ENCODE peak calls at places on chromosome 21, in six cellular contexts. W, Q, Y, I, L and R are unnamed samples.

GRCh38 chr21:16605588-16605987 is 875.8 kb downstream of the USP25 start:
- DNase-seq in L (no peak), Q (no peak), I (no peak), W (peak), Y (peak), R (peak)

GRCh38 chr21:44927587-44928461 is 7.1 kb upstream of the ITGB2 start:
- DNase-seq in I (peak), W (peak), L (no peak), Y (no peak), Q (peak), R (peak)

GRCh38 chr21:37368536-37369279 is 2.1 kb downstream of the DYRK1A start:
- DNase-seq in W (peak), Q (no peak), Y (no peak), L (no peak), I (peak), R (no peak)

GRCh38 chr21:25518491-25518911 is 88.8 kb downstream of the MRPL39 start:
- DNase-seq in W (no peak), Y (peak), L (no peak), I (peak), Q (no peak), R (no peak)

GRCh38 chr21:35855463-35855862 is 204.9 kb downstream of the SETD4 start:
- DNase-seq in Y (no peak), Q (no peak), W (peak), L (no peak), I (no peak), R (no peak)

GRCh38 chr21:32965281-32965680 is 60.5 kb upstream of the OLIG2 start:
- DNase-seq in L (no peak), Q (no peak), Y (no peak), W (no peak), I (no peak), R (no peak)

GRCh38 chr21:36769051-36769867 is 70.3 kb downstream of the SIM2 start:
- DNase-seq in I (no peak), L (no peak), Q (no peak), Y (no peak), W (peak), R (peak)

GRCh38 chr21:31343030-31343510 is 991 bp downstream of the TIAM1 start:
- DNase-seq in W (no peak), Q (no peak), Y (no peak), I (no peak), L (no peak), R (no peak)

GRCh38 chr21:25934771-25935224 is 200.0 kb downstream of the GABPA start:
- DNase-seq in Y (no peak), Q (no peak), W (peak), L (no peak), I (peak), R (no peak)